ENCODE peak calls at places on chromosomes 4 and X, in five cellular contexts. One of them, this sample, is unnamed.

GRCh38 chr4:185811509-185812364 is at the start of gene SORBS2:
- DNase-seq in colonic mucosa: peak; percentile 79
- DNase-seq in type B pancreatic cell: no peak
- DNase-seq in BJ: no peak
- DNase-seq in K562: no peak
- DNase-seq in this sample: no peak

GRCh38 chr4:93313207-93313606 is 515.3 kb upstream of the ATOH1 start:
- DNase-seq in colonic mucosa: no peak
- DNase-seq in type B pancreatic cell: no peak
- DNase-seq in BJ: no peak
- DNase-seq in K562: no peak
- DNase-seq in this sample: no peak

GRCh38 chr4:3770323-3771166 is 4.4 kb downstream of the ADRA2C start:
- DNase-seq in colonic mucosa: no peak
- DNase-seq in type B pancreatic cell: no peak
- DNase-seq in BJ: no peak
- DNase-seq in K562: no peak
- DNase-seq in this sample: no peak

GRCh38 chr4:104591505-104591904 is 96.8 kb upstream of the CXXC4 start:
- DNase-seq in colonic mucosa: no peak
- DNase-seq in type B pancreatic cell: no peak
- DNase-seq in BJ: no peak
- DNase-seq in K562: no peak
- DNase-seq in this sample: no peak

GRCh38 chr4:28313729-28314713 is 1453.4 kb downstream of the STIM2 start:
- DNase-seq in colonic mucosa: no peak
- DNase-seq in type B pancreatic cell: no peak
- DNase-seq in BJ: no peak
- DNase-seq in K562: no peak
- DNase-seq in this sample: no peak

GRCh38 chr4:113300384-113301011 is 251.0 kb downstream of the ANK2 start:
- DNase-seq in colonic mucosa: no peak
- DNase-seq in type B pancreatic cell: no peak
- DNase-seq in BJ: no peak
- DNase-seq in K562: no peak
- DNase-seq in this sample: no peak

GRCh38 chrX:107684956-107685385 is 56.7 kb downstream of the PRPS1 start:
- DNase-seq in colonic mucosa: peak; percentile 78
- DNase-seq in type B pancreatic cell: no peak
- DNase-seq in BJ: no peak
- DNase-seq in K562: peak; percentile 79
- DNase-seq in this sample: no peak

GRCh38 chr4:156892695-156893211 is 78.8 kb downstream of the PDGFC start:
- DNase-seq in colonic mucosa: no peak
- DNase-seq in type B pancreatic cell: no peak
- DNase-seq in BJ: no peak
- DNase-seq in K562: no peak
- DNase-seq in this sample: no peak

GRCh38 chrX:119399772-119400101 is 601 bp downstream of the SLC25A43 start:
- DNase-seq in colonic mucosa: no peak
- DNase-seq in type B pancreatic cell: no peak
- DNase-seq in BJ: no peak
- DNase-seq in K562: no peak
- DNase-seq in this sample: no peak

GRCh38 chrX:46579250-46579649 is 5.7 kb downstream of the CHST7 start:
- DNase-seq in colonic mucosa: no peak
- DNase-seq in type B pancreatic cell: no peak
- DNase-seq in BJ: no peak
- DNase-seq in K562: no peak
- DNase-seq in this sample: no peak

GRCh38 chr4:16264798-16265197 is 38.5 kb upstream of the TAPT1 start:
- DNase-seq in colonic mucosa: no peak
- DNase-seq in type B pancreatic cell: no peak
- DNase-seq in BJ: no peak
- DNase-seq in K562: peak; percentile 34
- DNase-seq in this sample: no peak

GRCh38 chr4:176988226-176988625 is 195.5 kb upstream of the VEGFC start:
- DNase-seq in colonic mucosa: no peak
- DNase-seq in type B pancreatic cell: no peak
- DNase-seq in BJ: peak; percentile 74
- DNase-seq in K562: no peak
- DNase-seq in this sample: peak; percentile 79

GRCh38 chr4:113256946-113257345 is 207.5 kb downstream of the ANK2 start:
- DNase-seq in colonic mucosa: no peak
- DNase-seq in type B pancreatic cell: no peak
- DNase-seq in BJ: peak; percentile 49
- DNase-seq in K562: no peak
- DNase-seq in this sample: no peak

GRCh38 chrX:14964500-14964899 is 91.3 kb downstream of the MOSPD2 start:
- DNase-seq in colonic mucosa: no peak
- DNase-seq in type B pancreatic cell: no peak
- DNase-seq in BJ: no peak
- DNase-seq in K562: no peak
- DNase-seq in this sample: no peak

GRCh38 chr4:29037501-29037900 is 1682.7 kb upstream of the PCDH7 start:
- DNase-seq in colonic mucosa: no peak
- DNase-seq in type B pancreatic cell: no peak
- DNase-seq in BJ: no peak
- DNase-seq in K562: no peak
- DNase-seq in this sample: no peak

GRCh38 chr4:83771113-83771705 is 235.3 kb downstream of the GPAT3 start:
- DNase-seq in colonic mucosa: no peak
- DNase-seq in type B pancreatic cell: no peak
- DNase-seq in BJ: no peak
- DNase-seq in K562: peak; percentile 49
- DNase-seq in this sample: peak; percentile 24

GRCh38 chr4:121156822-121157769 is 7.0 kb downstream of the TNIP3 start:
- DNase-seq in colonic mucosa: peak; percentile 54
- DNase-seq in type B pancreatic cell: no peak
- DNase-seq in BJ: no peak
- DNase-seq in K562: no peak
- DNase-seq in this sample: no peak

GRCh38 chrX:41233988-41234387 is 100.0 kb upstream of the DDX3X start:
- DNase-seq in colonic mucosa: no peak
- DNase-seq in type B pancreatic cell: no peak
- DNase-seq in BJ: no peak
- DNase-seq in K562: no peak
- DNase-seq in this sample: no peak

GRCh38 chrX:19981987-19982386 is 8.9 kb downstream of the BCLAF3 start:
- DNase-seq in colonic mucosa: no peak
- DNase-seq in type B pancreatic cell: no peak
- DNase-seq in BJ: no peak
- DNase-seq in K562: no peak
- DNase-seq in this sample: no peak

GRCh38 chr4:110159544-110159943 is 38.9 kb downstream of the ELOVL6 start:
- DNase-seq in colonic mucosa: no peak
- DNase-seq in type B pancreatic cell: no peak
- DNase-seq in BJ: no peak
- DNase-seq in K562: no peak
- DNase-seq in this sample: no peak

GRCh38 chr4:10086506-10087120 is 30.0 kb downstream of the WDR1 start:
- DNase-seq in colonic mucosa: no peak
- DNase-seq in type B pancreatic cell: no peak
- DNase-seq in BJ: no peak
- DNase-seq in K562: no peak
- DNase-seq in this sample: no peak

GRCh38 chr4:75723117-75723801 is 1.1 kb upstream of the USO1 start:
- DNase-seq in colonic mucosa: no peak
- DNase-seq in type B pancreatic cell: no peak
- DNase-seq in BJ: peak; percentile 26
- DNase-seq in K562: no peak
- DNase-seq in this sample: no peak

GRCh38 chr4:8554555-8555100 is 25.6 kb upstream of the GPR78 start:
- DNase-seq in colonic mucosa: no peak
- DNase-seq in type B pancreatic cell: no peak
- DNase-seq in BJ: no peak
- DNase-seq in K562: no peak
- DNase-seq in this sample: no peak

GRCh38 chrX:100980608-100981497 is 11.3 kb downstream of the ARL13A start:
- DNase-seq in colonic mucosa: no peak
- DNase-seq in type B pancreatic cell: no peak
- DNase-seq in BJ: no peak
- DNase-seq in K562: no peak
- DNase-seq in this sample: no peak

GRCh38 chr4:129526812-129527211 is 430.9 kb downstream of the C4orf33 start:
- DNase-seq in colonic mucosa: no peak
- DNase-seq in type B pancreatic cell: no peak
- DNase-seq in BJ: no peak
- DNase-seq in K562: no peak
- DNase-seq in this sample: no peak

GRCh38 chr4:125952631-125953030 is 637.9 kb downstream of the FAT4 start:
- DNase-seq in colonic mucosa: no peak
- DNase-seq in type B pancreatic cell: no peak
- DNase-seq in BJ: no peak
- DNase-seq in K562: no peak
- DNase-seq in this sample: no peak

GRCh38 chr4:168830777-168831512 is 179.1 kb downstream of the CBR4 start:
- DNase-seq in colonic mucosa: no peak
- DNase-seq in type B pancreatic cell: no peak
- DNase-seq in BJ: no peak
- DNase-seq in K562: no peak
- DNase-seq in this sample: no peak

GRCh38 chrX:13430136-13430827 is 110.4 kb upstream of the ATXN3L start:
- DNase-seq in colonic mucosa: no peak
- DNase-seq in type B pancreatic cell: no peak
- DNase-seq in BJ: no peak
- DNase-seq in K562: peak; percentile 11
- DNase-seq in this sample: no peak

GRCh38 chrX:13432376-13432775 is 112.5 kb upstream of the ATXN3L start:
- DNase-seq in colonic mucosa: no peak
- DNase-seq in type B pancreatic cell: no peak
- DNase-seq in BJ: peak; percentile 95
- DNase-seq in K562: no peak
- DNase-seq in this sample: peak; percentile 96

GRCh38 chrX:13432776-13433605 is 113.1 kb upstream of the ATXN3L start:
- DNase-seq in colonic mucosa: no peak
- DNase-seq in type B pancreatic cell: no peak
- DNase-seq in BJ: no peak
- DNase-seq in K562: no peak
- DNase-seq in this sample: no peak

GRCh38 chrX:13427441-13428054 is 107.7 kb upstream of the ATXN3L start:
- DNase-seq in colonic mucosa: no peak
- DNase-seq in type B pancreatic cell: no peak
- DNase-seq in BJ: no peak
- DNase-seq in K562: peak; percentile 9
- DNase-seq in this sample: no peak

GRCh38 chrX:13428055-13428786 is 108.4 kb upstream of the ATXN3L start:
- DNase-seq in colonic mucosa: no peak
- DNase-seq in type B pancreatic cell: no peak
- DNase-seq in BJ: no peak
- DNase-seq in K562: no peak
- DNase-seq in this sample: peak; percentile 61
- TF ChIP-seq CTCF in colonic mucosa: no peak
- TF ChIP-seq CTCF in type B pancreatic cell: no peak
- TF ChIP-seq CTCF in BJ: no peak
- TF ChIP-seq CTCF in K562: no peak
- TF ChIP-seq CTCF in this sample: no peak

GRCh38 chr4:179867300-179867878 is 2375.8 kb upstream of the TENM3 start:
- DNase-seq in colonic mucosa: peak; percentile 49
- DNase-seq in type B pancreatic cell: no peak
- DNase-seq in BJ: no peak
- DNase-seq in K562: peak; percentile 13
- DNase-seq in this sample: no peak
- TF ChIP-seq CTCF in colonic mucosa: peak; percentile 57
- TF ChIP-seq CTCF in type B pancreatic cell: peak; percentile 86
- TF ChIP-seq CTCF in BJ: no peak
- TF ChIP-seq CTCF in K562: peak; percentile 22
- TF ChIP-seq CTCF in this sample: no peak

GRCh38 chrX:146707781-146708180 is 101.8 kb upstream of the CXorf51B start:
- DNase-seq in colonic mucosa: no peak
- DNase-seq in type B pancreatic cell: no peak
- DNase-seq in BJ: no peak
- DNase-seq in K562: no peak
- DNase-seq in this sample: no peak
- TF ChIP-seq CTCF in colonic mucosa: no peak
- TF ChIP-seq CTCF in type B pancreatic cell: no peak
- TF ChIP-seq CTCF in BJ: no peak
- TF ChIP-seq CTCF in K562: no peak
- TF ChIP-seq CTCF in this sample: no peak

DNA sequence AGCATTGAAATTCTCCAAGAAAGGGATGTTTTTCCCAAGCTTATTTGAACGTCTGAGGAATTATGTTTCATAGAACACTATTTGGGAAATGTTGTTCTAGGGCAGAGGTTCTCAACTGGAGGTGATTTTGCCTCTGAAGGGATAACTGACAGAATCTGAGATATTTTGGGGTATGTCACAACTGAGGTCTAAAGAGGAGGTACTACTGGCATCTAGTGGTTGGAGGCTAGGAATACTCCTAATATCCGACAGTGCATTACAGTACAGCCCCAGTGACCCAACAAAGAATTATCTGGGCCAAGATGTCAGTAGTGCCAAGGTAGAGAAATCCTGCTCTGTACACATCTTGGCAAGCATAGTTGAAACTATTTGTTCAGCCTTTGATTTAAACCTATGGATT is 6.4 kb downstream of the HSPA4L start:
- DNase-seq in colonic mucosa: no peak
- DNase-seq in type B pancreatic cell: no peak
- DNase-seq in BJ: no peak
- DNase-seq in K562: peak; percentile 28
- DNase-seq in this sample: no peak
- TF ChIP-seq CTCF in colonic mucosa: no peak
- TF ChIP-seq CTCF in type B pancreatic cell: peak; percentile 39
- TF ChIP-seq CTCF in BJ: no peak
- TF ChIP-seq CTCF in K562: peak; percentile 44
- TF ChIP-seq CTCF in this sample: peak; percentile 1

DNA sequence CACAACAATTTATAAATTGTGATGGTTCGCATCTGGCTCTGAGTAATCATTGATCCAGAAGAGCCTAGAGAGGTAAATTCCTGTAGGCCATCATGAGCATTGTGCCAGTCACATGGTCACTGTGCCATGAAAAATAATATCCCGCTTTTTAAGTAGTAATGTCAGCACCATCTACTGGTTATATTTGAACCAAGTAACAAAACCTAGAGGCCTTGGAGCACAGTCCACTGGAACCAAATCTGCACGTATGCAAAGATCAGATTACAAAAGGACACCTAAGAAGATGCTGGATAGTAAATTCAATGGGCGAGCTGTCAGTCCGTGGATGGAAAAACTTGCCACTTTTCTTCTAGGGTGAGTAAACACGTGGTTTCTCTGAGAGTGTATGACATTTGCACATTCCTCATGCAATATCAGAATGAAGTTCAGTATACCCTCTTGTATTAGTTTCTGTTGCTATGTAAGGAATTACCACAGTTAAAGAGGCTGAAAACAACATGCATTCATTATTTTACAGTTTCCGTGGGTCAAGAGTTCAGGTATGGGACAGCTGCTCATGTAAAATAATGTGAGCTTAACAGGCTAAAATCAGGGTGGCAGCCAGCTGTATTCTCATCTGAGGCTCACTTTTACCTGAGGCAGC is 26.9 kb downstream of the FAM114A1 start:
- DNase-seq in colonic mucosa: no peak
- DNase-seq in type B pancreatic cell: no peak
- DNase-seq in BJ: no peak
- DNase-seq in K562: no peak
- DNase-seq in this sample: no peak
- TF ChIP-seq CTCF in colonic mucosa: no peak
- TF ChIP-seq CTCF in type B pancreatic cell: no peak
- TF ChIP-seq CTCF in BJ: no peak
- TF ChIP-seq CTCF in K562: no peak
- TF ChIP-seq CTCF in this sample: no peak

This sample was measured in AG04449.